ENCODE peak calls at places on chromosomes 12 and 14, in seven cellular contexts. F is left cardiac atrium; N is stimulated activated CD4-positive, alpha-beta T cell treated with anti-CD3 and anti-CD28 coated beads, Interleukin-2, amount 100 ng/mL, for 24 hours; B is ELR; M is islet precursor cell; I is mucosa of descending colon; R is foreskin fibroblast. X is an unnamed sample.

GRCh38 chr14:61203059-61203753 is 77.9 kb downstream of the TMEM30B start:
- DNase-seq in F (no peak), N (no peak), B (no peak), M (no peak), I (no peak), R (no peak), X (peak; percentile 6)

GRCh38 chr14:100088226-100088625 is 23.0 kb downstream of the EVL start:
- DNase-seq in F (no peak), N (no peak), B (no peak), M (no peak), I (no peak), R (no peak), X (no peak)

GRCh38 chr12:80517655-80518054 is 73.6 kb downstream of the PTPRQ start:
- DNase-seq in F (no peak), N (no peak), B (no peak), M (no peak), I (no peak), R (no peak), X (no peak)

GRCh38 chr12:6643569-6644256 is 3.5 kb downstream of the ACRBP start:
- DNase-seq in F (no peak), N (no peak), B (no peak), M (no peak), I (no peak), R (no peak), X (no peak)

GRCh38 chr14:103129301-103130016 is 6.2 kb downstream of the TNFAIP2 start:
- DNase-seq in F (no peak), N (no peak), B (peak; percentile 40), M (peak; percentile 80), I (no peak), R (no peak), X (no peak)

GRCh38 chr14:51394391-51394790 is 154.3 kb downstream of the TMX1 start:
- DNase-seq in F (no peak), N (no peak), B (peak; percentile 32), M (no peak), I (no peak), R (peak; percentile 42), X (no peak)

GRCh38 chr12:123095074-123095694 is 55.7 kb downstream of the PITPNM2 start:
- DNase-seq in F (no peak), N (no peak), B (no peak), M (no peak), I (no peak), R (no peak), X (no peak)

GRCh38 chr14:70635971-70636595 is 5.6 kb upstream of the TTC9 start:
- DNase-seq in F (no peak), N (no peak), B (peak; percentile 25), M (no peak), I (no peak), R (no peak), X (no peak)

GRCh38 chr12:94435511-94435927 is 24.1 kb downstream of the CEP83 start:
- DNase-seq in F (no peak), N (no peak), B (no peak), M (peak; percentile 78), I (no peak), R (peak; percentile 4), X (no peak)

GRCh38 chr12:68106160-68106559 is 53.4 kb downstream of the IFNG start:
- DNase-seq in F (no peak), N (no peak), B (peak; percentile 54), M (no peak), I (no peak), R (peak; percentile 24), X (no peak)

GRCh38 chr14:103118019-103118662 is 5.1 kb upstream of the TNFAIP2 start:
- DNase-seq in F (peak; percentile 89), N (no peak), B (no peak), M (no peak), I (no peak), R (peak; percentile 26), X (peak; percentile 24)

GRCh38 chr14:89340200-89340667 is 76.8 kb downstream of the FOXN3 start:
- DNase-seq in F (no peak), N (no peak), B (no peak), M (no peak), I (no peak), R (peak; percentile 41), X (no peak)

GRCh38 chr12:95385246-95385645 is 88.7 kb upstream of the METAP2 start:
- DNase-seq in F (no peak), N (no peak), B (peak; percentile 38), M (no peak), I (no peak), R (peak; percentile 69), X (no peak)

GRCh38 chr14:85531594-85532391 is 1.8 kb downstream of the FLRT2 start:
- DNase-seq in F (peak; percentile 71), N (peak; percentile 4), B (peak; percentile 89), M (peak; percentile 80), I (peak; percentile 66), R (peak; percentile 93), X (no peak)

GRCh38 chr14:21455592-21455911 is 371 bp downstream of the CHD8 start:
- DNase-seq in F (no peak), N (no peak), B (no peak), M (no peak), I (no peak), R (peak; percentile 56), X (no peak)

GRCh38 chr14:74848768-74849167 is 27.2 kb downstream of the PROX2 start:
- DNase-seq in F (no peak), N (no peak), B (no peak), M (no peak), I (no peak), R (no peak), X (no peak)

GRCh38 chr12:9751204-9752144 is 9.2 kb downstream of the CD69 start:
- DNase-seq in F (no peak), N (peak; percentile 55), B (peak; percentile 76), M (no peak), I (no peak), R (peak; percentile 22), X (no peak)

GRCh38 chr12:3304436-3305135 is 186.4 kb upstream of the PRMT8 start:
- DNase-seq in F (no peak), N (no peak), B (peak; percentile 96), M (peak; percentile 97), I (no peak), R (peak; percentile 78), X (peak; percentile 4)